ENCODE peak calls at places on chromosome 1, in four cellular contexts. M is neural progenitor cell, N is AG10803, U is DND-41. B is an unnamed sample.

GRCh38 chr1:100265931-100266830 is at the start of gene RTCA:
- DNase-seq in M (peak; percentile 98), N (peak; percentile 93), U (peak; percentile 96), B (peak; percentile 94)

GRCh38 chr1:232709339-232709738 is 79.4 kb upstream of the SIPA1L2 start:
- DNase-seq in M (no peak), N (no peak), U (no peak), B (no peak)

GRCh38 chr1:18639335-18640055 is 8.8 kb downstream of the PAX7 start:
- DNase-seq in M (peak; percentile 50), N (no peak), U (no peak), B (no peak)

GRCh38 chr1:147669475-147670318 is 627 bp downstream of the ACP6 start:
- DNase-seq in M (peak; percentile 64), N (peak; percentile 40), U (peak; percentile 34), B (peak; percentile 64)

GRCh38 chr1:167455786-167456446 is 62.4 kb downstream of the CD247 start:
- DNase-seq in M (peak; percentile 56), N (no peak), U (peak; percentile 72), B (peak; percentile 65)

GRCh38 chr1:147762233-147763024 is 2.0 kb upstream of the GJA5 start:
- DNase-seq in M (no peak), N (no peak), U (peak; percentile 5), B (no peak)

GRCh38 chr1:173475564-173476196 is 1.5 kb upstream of the PRDX6 start:
- DNase-seq in M (no peak), N (peak; percentile 72), U (no peak), B (no peak)

GRCh38 chr1:86913399-86913895 is 479 bp downstream of the SELENOF start:
- DNase-seq in M (peak; percentile 45), N (peak; percentile 51), U (peak; percentile 42), B (peak; percentile 45)

GRCh38 chr1:192904438-192904895 is 95.6 kb downstream of the RGS2 start:
- DNase-seq in M (no peak), N (peak; percentile 68), U (no peak), B (no peak)

GRCh38 chr1:203199481-203200058 is 13.1 kb upstream of the CHI3L1 start:
- DNase-seq in M (no peak), N (peak; percentile 55), U (no peak), B (no peak)

GRCh38 chr1:203200059-203200553 is 13.6 kb upstream of the CHI3L1 start:
- DNase-seq in M (no peak), N (peak; percentile 78), U (no peak), B (no peak)

GRCh38 chr1:203199002-203199401 is 12.5 kb upstream of the CHI3L1 start:
- DNase-seq in M (no peak), N (no peak), U (no peak), B (no peak)

GRCh38 chr1:203197625-203198024 is 11.1 kb upstream of the CHI3L1 start:
- DNase-seq in M (no peak), N (peak; percentile 83), U (no peak), B (no peak)

GRCh38 chr1:203196371-203196770 is 9.9 kb upstream of the CHI3L1 start:
- DNase-seq in M (no peak), N (peak; percentile 11), U (no peak), B (no peak)
- TF ChIP-seq CTCF in M (peak; percentile 30), N (peak; percentile 29), U (peak; percentile 18), B (no peak)

DNA sequence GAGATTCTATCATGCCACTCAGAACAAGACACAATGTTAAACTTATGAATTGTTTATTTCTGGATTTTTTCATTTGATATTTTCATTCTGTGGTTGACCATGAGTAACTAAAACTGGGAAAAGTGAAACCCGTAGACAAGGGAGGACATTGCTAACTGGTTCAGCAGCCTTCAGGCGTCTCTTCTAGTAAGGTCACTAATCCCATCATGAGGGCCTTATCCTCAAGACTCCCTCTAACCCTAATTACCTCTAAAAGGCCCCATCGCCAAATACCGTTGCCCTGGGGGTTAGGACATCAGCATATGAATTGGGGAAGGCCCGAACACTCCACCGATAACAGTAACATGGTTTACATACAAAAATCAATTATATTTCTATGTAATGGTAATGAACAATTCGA is 247.6 kb downstream of the TM2D1 start:
- DNase-seq in M (peak; percentile 17), N (no peak), U (no peak), B (no peak)
- TF ChIP-seq CTCF in M (no peak), N (no peak), U (no peak), B (no peak)

GRCh38 chr1:209073879-209074278 is 509.6 kb upstream of the CAMK1G start:
- DNase-seq in M (no peak), N (no peak), U (no peak), B (no peak)

GRCh38 chr1:209072481-209072880 is 511.0 kb upstream of the CAMK1G start:
- DNase-seq in M (no peak), N (no peak), U (no peak), B (no peak)

GRCh38 chr1:209080170-209080781 is 503.2 kb upstream of the CAMK1G start:
- DNase-seq in M (no peak), N (peak; percentile 61), U (no peak), B (no peak)

GRCh38 chr1:209074575-209075250 is 508.8 kb upstream of the CAMK1G start:
- DNase-seq in M (no peak), N (no peak), U (no peak), B (no peak)

GRCh38 chr1:209076688-209077087 is 506.8 kb upstream of the CAMK1G start:
- DNase-seq in M (no peak), N (peak; percentile 10), U (peak; percentile 16), B (peak; percentile 41)
- TF ChIP-seq CTCF in M (peak; percentile 10), N (peak; percentile 49), U (peak; percentile 61), B (no peak)

GRCh38 chr1:48414264-48414663 is 57.7 kb downstream of the SPATA6 start:
- DNase-seq in M (no peak), N (no peak), U (no peak), B (no peak)
- TF ChIP-seq CTCF in M (no peak), N (no peak), U (no peak), B (no peak)